ENCODE peak calls at places on chromosome 17, in nine cellular contexts. U is amygdala; G is BJ; E is A549; S is naive thymus-derived CD8-positive, alpha-beta T cell; Q is LHCN-M2; L is brain microvascular endothelial cell; I is foreskin fibroblast; V is NCI-H774. A is an unnamed sample.

GRCh38 chr17:42537156-42537805 is 1.2 kb downstream of the NAGLU start:
- DNase-seq in U (no peak), G (no peak), E (no peak), S (no peak), Q (no peak), L (no peak), I (no peak), V (no peak), A (no peak)

GRCh38 chr17:40024901-40025300 is 9.7 kb downstream of the CSF3 start:
- DNase-seq in U (no peak), G (no peak), E (no peak), S (no peak), Q (peak), L (peak), I (no peak), V (no peak), A (no peak)

GRCh38 chr17:81248649-81249048 is 9.5 kb downstream of the NDUFAF8 start:
- DNase-seq in U (no peak), G (no peak), E (no peak), S (no peak), Q (no peak), L (no peak), I (no peak), V (no peak), A (no peak)

GRCh38 chr17:44071198-44071520 is 624 bp downstream of the G6PC3 start:
- DNase-seq in U (no peak), G (peak), E (no peak), S (no peak), Q (no peak), L (no peak), I (peak), V (no peak), A (no peak)

GRCh38 chr17:42288078-42288984 is at the start of gene STAT5A:
- DNase-seq in U (peak), G (no peak), E (peak), S (peak), Q (peak), L (peak), I (peak), V (peak), A (peak)

GRCh38 chr17:35159926-35160325 is 12.3 kb downstream of the UNC45B start:
- DNase-seq in U (no peak), G (no peak), E (no peak), S (no peak), Q (no peak), L (no peak), I (no peak), V (no peak), A (no peak)

GRCh38 chr17:7307686-7308624 is 527 bp downstream of the EIF5A start:
- DNase-seq in U (no peak), G (no peak), E (peak), S (peak), Q (peak), L (no peak), I (peak), V (no peak), A (peak)

GRCh38 chr17:74244543-74244942 is 29.5 kb upstream of the DNAI2 start:
- DNase-seq in U (peak), G (no peak), E (no peak), S (no peak), Q (no peak), L (no peak), I (peak), V (no peak), A (no peak)

A was measured in activated T-helper 9 cell treated with anti-CD3 and anti-CD28 coated beads, Interleukin-2, amount 50 U/mL, for 16 hours.